ENCODE peak calls at places on chromosomes 12 and 14, in six cellular contexts. R is left lung, P is neural crest cell, Q is GM06990, V is tibial nerve, D is left ventricle myocardium inferior. U is an unnamed sample.

GRCh38 chr12:6734506-6735082 is 10.7 kb downstream of the COPS7A start:
- DNase-seq in R (no peak), P (no peak), Q (no peak), V (no peak), D (no peak), U (no peak)

GRCh38 chr12:115394498-115395220 is 710.7 kb upstream of the TBX3 start:
- DNase-seq in R (no peak), P (no peak), Q (no peak), V (no peak), D (no peak), U (no peak)

GRCh38 chr12:86389949-86390348 is 133.8 kb upstream of the MGAT4C start:
- DNase-seq in R (no peak), P (no peak), Q (no peak), V (no peak), D (no peak), U (peak; percentile 59)

GRCh38 chr12:118625050-118625675 is 248.8 kb downstream of the SUDS3 start:
- DNase-seq in R (no peak), P (no peak), Q (no peak), V (no peak), D (no peak), U (no peak)

GRCh38 chr14:104676130-104676693 is 13.2 kb upstream of the INF2 start:
- DNase-seq in R (no peak), P (no peak), Q (no peak), V (no peak), D (no peak), U (no peak)

GRCh38 chr12:57340104-57340503 is 89.1 kb upstream of the STAC3 start:
- DNase-seq in R (peak; percentile 83), P (no peak), Q (no peak), V (peak; percentile 55), D (peak; percentile 47), U (peak; percentile 86)

GRCh38 chr14:59134307-59134706 is 54.2 kb upstream of the DAAM1 start:
- DNase-seq in R (no peak), P (no peak), Q (no peak), V (no peak), D (no peak), U (no peak)

GRCh38 chr12:125065753-125066570 is 727 bp downstream of the AACS start:
- DNase-seq in R (no peak), P (no peak), Q (no peak), V (no peak), D (no peak), U (no peak)

GRCh38 chr14:104427126-104427851 is 152.3 kb upstream of the C14orf180 start:
- DNase-seq in R (peak; percentile 30), P (no peak), Q (no peak), V (peak; percentile 1), D (no peak), U (no peak)

GRCh38 chr12:131674373-131674772 is 36.5 kb upstream of the SFSWAP start:
- DNase-seq in R (no peak), P (no peak), Q (no peak), V (no peak), D (no peak), U (no peak)

GRCh38 chr14:93953263-93953662 is 23.1 kb downstream of the ASB2 start:
- DNase-seq in R (no peak), P (no peak), Q (no peak), V (no peak), D (no peak), U (no peak)

GRCh38 chr12:107570721-107571120 is 114.9 kb upstream of the PWP1 start:
- DNase-seq in R (no peak), P (no peak), Q (no peak), V (no peak), D (no peak), U (peak; percentile 39)

GRCh38 chr12:22377731-22378496 is 43.4 kb upstream of the ST8SIA1 start:
- DNase-seq in R (no peak), P (no peak), Q (no peak), V (no peak), D (no peak), U (peak; percentile 54)

GRCh38 chr12:92234533-92234932 is 88.9 kb upstream of the BTG1 start:
- DNase-seq in R (no peak), P (no peak), Q (no peak), V (no peak), D (no peak), U (no peak)

GRCh38 chr14:20627337-20628032 is 14.0 kb downstream of the OR6S1 start:
- DNase-seq in R (no peak), P (no peak), Q (no peak), V (no peak), D (no peak), U (no peak)

GRCh38 chr12:54029529-54030441 is 1.5 kb downstream of the HOXC6 start:
- DNase-seq in R (no peak), P (no peak), Q (no peak), V (no peak), D (no peak), U (no peak)

GRCh38 chr14:50714452-50715073 is 46.5 kb upstream of the SAV1 start:
- DNase-seq in R (no peak), P (no peak), Q (no peak), V (peak; percentile 46), D (no peak), U (peak; percentile 16)

GRCh38 chr14:75088566-75089373 is 19.3 kb downstream of the ZC2HC1C start:
- DNase-seq in R (no peak), P (peak; percentile 61), Q (no peak), V (peak; percentile 92), D (no peak), U (peak; percentile 23)

GRCh38 chr12:93725531-93725930 is 48.4 kb downstream of the CRADD start:
- DNase-seq in R (no peak), P (no peak), Q (no peak), V (no peak), D (no peak), U (no peak)
- TF ChIP-seq CTCF in R (no peak), P (no peak), Q (no peak), V (no peak), D (no peak), U (no peak)

GRCh38 chr12:40749863-40750262 is 57.6 kb downstream of the CNTN1 start:
- DNase-seq in R (no peak), P (no peak), Q (no peak), V (no peak), D (no peak), U (no peak)

DNA sequence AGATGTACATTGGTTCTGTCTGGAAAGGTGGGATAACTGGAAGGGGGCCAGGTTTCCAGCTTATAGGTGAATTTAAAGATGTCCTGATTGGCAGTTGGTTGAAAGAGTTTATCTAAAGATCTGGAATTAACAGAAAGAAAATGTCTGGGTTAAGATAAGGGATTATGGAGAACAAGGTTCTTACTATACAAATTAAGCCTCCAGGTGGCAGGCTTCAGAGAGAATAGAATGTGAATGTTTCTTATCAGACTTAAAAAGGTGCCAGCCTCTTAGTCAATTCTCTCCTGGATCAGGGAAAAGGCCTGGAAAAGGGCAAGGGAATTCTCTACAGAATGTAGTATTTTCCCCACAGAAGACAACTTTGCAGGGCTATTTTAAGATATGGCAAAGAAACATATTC is 53.1 kb downstream of the CNTN1 start:
- DNase-seq in R (no peak), P (no peak), Q (no peak), V (no peak), D (no peak), U (no peak)
- TF ChIP-seq CTCF in R (no peak), P (no peak), Q (peak; percentile 3), V (no peak), D (no peak), U (no peak)

DNA sequence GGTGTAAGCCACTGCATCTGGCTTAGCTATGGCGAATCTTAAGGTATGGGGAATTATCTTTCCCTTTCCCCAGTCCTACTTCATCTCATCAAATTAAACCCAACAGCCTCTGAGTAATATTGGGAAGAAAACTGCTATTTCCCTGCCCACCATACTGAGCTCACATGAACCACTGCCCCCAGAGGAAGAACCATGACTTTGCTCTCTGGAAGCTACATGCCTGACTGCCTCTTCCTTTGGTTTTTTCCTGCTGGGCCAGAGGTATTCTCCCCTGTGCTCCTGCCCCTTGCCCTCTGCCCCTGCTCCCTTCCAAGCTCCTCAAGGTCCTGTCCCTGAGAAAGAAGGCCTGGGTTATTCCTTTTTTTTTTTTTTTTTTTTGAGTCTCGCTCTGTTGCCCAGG is 15.2 kb downstream of the RILPL2 start:
- DNase-seq in R (no peak), P (no peak), Q (no peak), V (no peak), D (no peak), U (no peak)
- TF ChIP-seq CTCF in R (no peak), P (no peak), Q (no peak), V (no peak), D (no peak), U (no peak)

GRCh38 chr12:47942327-47943230 is 20.8 kb upstream of the TMEM106C start:
- DNase-seq in R (no peak), P (no peak), Q (peak; percentile 13), V (no peak), D (no peak), U (no peak)
- TF ChIP-seq CTCF in R (no peak), P (no peak), Q (peak; percentile 51), V (no peak), D (no peak), U (no peak)

DNA sequence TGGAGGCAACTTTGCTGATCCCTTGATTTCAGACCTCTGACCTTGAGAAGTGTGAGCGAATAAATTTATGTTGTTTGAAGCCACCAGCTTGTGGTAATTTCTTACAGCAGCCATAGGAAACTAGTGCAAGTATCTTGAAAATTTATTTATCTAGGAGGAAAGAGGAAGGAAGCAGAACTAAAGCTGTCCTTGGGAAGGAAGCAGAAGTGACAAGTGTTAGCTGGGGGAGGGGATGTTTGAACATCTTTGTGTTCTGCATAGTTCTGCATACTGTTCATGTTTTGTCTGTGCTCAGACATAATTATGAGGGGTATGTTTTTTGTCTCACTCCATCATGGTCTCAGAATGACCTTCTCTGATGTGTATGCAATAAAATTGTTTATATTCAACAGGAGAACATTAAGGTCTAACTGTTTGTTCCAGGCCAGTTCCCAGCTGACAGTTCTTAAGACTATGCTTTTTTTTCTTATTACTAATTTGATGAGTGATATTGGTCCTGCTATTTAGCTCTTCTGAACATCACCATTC is 606.5 kb downstream of the GALC start:
- DNase-seq in R (no peak), P (no peak), Q (no peak), V (no peak), D (no peak), U (no peak)
- TF ChIP-seq CTCF in R (no peak), P (no peak), Q (no peak), V (no peak), D (no peak), U (no peak)

GRCh38 chr12:105637470-105637869 is 307.0 kb downstream of the C12orf75 start:
- DNase-seq in R (no peak), P (no peak), Q (no peak), V (no peak), D (no peak), U (no peak)
- TF ChIP-seq CTCF in R (no peak), P (no peak), Q (no peak), V (no peak), D (no peak), U (no peak)

DNA sequence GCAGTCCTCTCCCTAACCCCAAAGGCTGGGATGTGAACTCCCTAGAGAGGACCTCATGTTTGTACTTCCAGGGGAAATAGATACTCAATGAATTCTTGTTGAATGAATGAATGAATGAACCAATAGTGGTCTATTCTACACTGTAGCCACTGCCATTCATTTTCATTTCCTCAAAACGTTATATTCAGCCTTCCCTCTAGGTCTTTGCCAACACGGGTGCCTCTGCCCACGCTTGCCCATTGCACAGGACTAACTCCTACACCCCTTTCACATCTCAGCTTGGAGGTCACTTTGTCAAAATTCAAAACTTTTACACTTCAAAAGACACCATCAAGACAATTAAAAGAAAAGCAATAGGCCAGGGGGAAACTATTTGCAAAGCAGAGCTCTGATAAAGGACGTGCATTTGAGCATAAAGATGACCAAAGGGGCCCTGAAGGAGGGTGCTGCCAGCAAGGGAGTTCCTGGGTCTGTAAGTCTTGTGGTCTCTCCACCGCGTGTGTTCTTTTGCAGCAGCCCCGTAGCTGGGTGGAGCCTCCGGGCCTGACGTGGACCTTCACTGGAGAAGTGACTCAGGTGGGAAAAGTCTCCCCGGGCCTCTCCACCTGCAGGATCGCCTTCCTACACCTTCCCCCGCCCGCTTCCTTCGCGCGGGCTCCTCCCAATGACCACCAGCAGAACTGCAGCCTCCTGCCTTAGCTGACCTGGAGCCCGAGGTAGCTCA is 31.5 kb downstream of the TMEM63C start:
- DNase-seq in R (no peak), P (peak; percentile 49), Q (peak; percentile 37), V (no peak), D (no peak), U (no peak)
- TF ChIP-seq CTCF in R (no peak), P (peak; percentile 70), Q (peak; percentile 85), V (no peak), D (peak; percentile 59), U (peak; percentile 68)

U was measured in astrocyte.